ENCODE peak calls at places on chromosomes 7 and 10, in four cellular contexts. U is activated T-cell treated with anti-CD3 and anti-CD28 coated beads, Interleukin-2, amount 50 U/mL, for 72 hours; M is Right ventricle myocardium inferior; C is activated CD8-positive, alpha-beta T cell treated with anti-CD3 and anti-CD28 coated beads, Interleukin-2, amount 10 ng/mL, durations not matched to agents 7 days and 5 days. E is an unnamed sample.

GRCh38 chr7:564176-564890 is 44.7 kb upstream of the PDGFA start:
- ATAC-seq in M (no peak), U (no peak), C (no peak), E (no peak)

GRCh38 chr7:139329119-139329518 is 12.0 kb upstream of the FMC1 start:
- ATAC-seq in U (no peak), C (no peak), M (no peak), E (no peak)

GRCh38 chr10:49508249-49508648 is 30.7 kb downstream of the ERCC6 start:
- ATAC-seq in U (peak), M (no peak), C (peak), E (peak)

GRCh38 chr10:69472544-69472943 is 21.3 kb downstream of the TSPAN15 start:
- ATAC-seq in U (no peak), M (peak), C (no peak), E (no peak)

GRCh38 chr7:71132521-71133231 is 732 bp downstream of the GALNT17 start:
- ATAC-seq in C (no peak), M (peak), U (no peak), E (no peak)

GRCh38 chr7:46713868-46714596 is 793.0 kb upstream of the IGFBP3 start:
- ATAC-seq in M (peak), U (no peak), C (no peak), E (no peak)

GRCh38 chr10:13503745-13504463 is 24.9 kb downstream of the BEND7 start:
- ATAC-seq in C (no peak), U (no peak), M (no peak), E (no peak)

GRCh38 chr10:113576853-113577252 is 24.0 kb downstream of the HABP2 start:
- ATAC-seq in U (no peak), C (no peak), M (no peak), E (no peak)

GRCh38 chr10:8156918-8157317 is 102.4 kb downstream of the GATA3 start:
- ATAC-seq in U (no peak), C (no peak), M (no peak), E (no peak)

GRCh38 chr10:32408690-32409089 is 37.2 kb upstream of the CCDC7 start:
- ATAC-seq in U (no peak), C (no peak), M (peak), E (no peak)